ENCODE peak calls at places on chromosomes 3 and 15, in eight cellular contexts. D, I, H, C, W, K, O and M are unnamed samples.

GRCh38 chr3:119413603-119414280 is 49.7 kb downstream of the TMEM39A start:
- DNase-seq in H (no peak), W (no peak), C (no peak), O (no peak), D (no peak), I (no peak), K (no peak), M (no peak)

GRCh38 chr3:195219351-195220045 is 51.5 kb downstream of the XXYLT1 start:
- DNase-seq in C (no peak), H (no peak), I (no peak), D (no peak), W (no peak), O (no peak), K (no peak), M (no peak)

GRCh38 chr3:126197343-126197742 is 17.0 kb upstream of the ALDH1L1 start:
- DNase-seq in C (no peak), H (no peak), I (no peak), O (no peak), K (no peak), W (no peak), D (no peak), M (no peak)

GRCh38 chr3:14769531-14770325 is 49.0 kb upstream of the FGD5 start:
- DNase-seq in K (no peak), C (no peak), I (no peak), H (no peak), D (no peak), O (no peak), W (no peak), M (no peak)

GRCh38 chr3:120181632-120182031 is 87.4 kb upstream of the GSK3B start:
- DNase-seq in C (no peak), I (no peak), H (no peak), O (no peak), W (no peak), D (no peak), K (no peak), M (no peak)

GRCh38 chr15:59062985-59063384 is 42.0 kb upstream of the CCNB2 start:
- DNase-seq in C (no peak), W (no peak), H (no peak), I (no peak), D (no peak), O (no peak), K (no peak), M (no peak)

GRCh38 chr3:185744997-185745843 is 79.6 kb downstream of the IGF2BP2 start:
- DNase-seq in O (no peak), C (no peak), D (peak; percentile 34), W (no peak), H (no peak), K (peak; percentile 57), I (no peak), M (no peak)

GRCh38 chr3:192899540-192899982 is 18.1 kb downstream of the MB21D2 start:
- DNase-seq in I (no peak), D (peak; percentile 98), O (no peak), K (no peak), W (no peak), H (no peak), C (no peak), M (no peak)

GRCh38 chr3:133987136-133987535 is 42.6 kb downstream of the SLCO2A1 start:
- DNase-seq in K (no peak), H (no peak), D (no peak), W (no peak), I (no peak), C (no peak), O (no peak), M (no peak)

GRCh38 chr15:41925209-41925608 is 31.4 kb upstream of the SPTBN5 start:
- DNase-seq in D (no peak), I (no peak), K (no peak), W (no peak), H (no peak), O (no peak), C (no peak), M (no peak)

GRCh38 chr3:57971975-57972374 is 36.2 kb upstream of the FLNB start:
- DNase-seq in I (no peak), H (no peak), O (no peak), K (no peak), C (no peak), D (no peak), W (no peak), M (no peak)